ENCODE peak calls at places on chromosomes 12 and 14, in four cellular contexts. K, P, C and W are unnamed samples.

GRCh38 chr12:96289067-96289466 is 94.9 kb downstream of the ELK3 start:
- DNase-seq in K (no peak), P (no peak), C (no peak), W (no peak)

GRCh38 chr14:29236848-29237247 is 470.3 kb downstream of the FOXG1 start:
- DNase-seq in K (no peak), P (no peak), C (no peak), W (no peak)

GRCh38 chr12:126781593-126781992 is 1485.4 kb upstream of the TMEM132C start:
- DNase-seq in K (no peak), P (no peak), C (no peak), W (no peak)

GRCh38 chr14:105187935-105188524 is 6.9 kb upstream of the NUDT14 start:
- DNase-seq in K (no peak), P (no peak), C (no peak), W (no peak)

GRCh38 chr14:93832665-93833064 is 44.4 kb upstream of the PRIMA1 start:
- DNase-seq in K (no peak), P (no peak), C (no peak), W (no peak)

GRCh38 chr14:65703996-65704395 is 291.5 kb downstream of the FUT8 start:
- DNase-seq in K (no peak), P (no peak), C (no peak), W (no peak)

GRCh38 chr12:106369624-106370346 is 12.2 kb downstream of the POLR3B start:
- DNase-seq in K (no peak), P (no peak), C (no peak), W (no peak)

GRCh38 chr14:62081956-62082355 is 319.7 kb downstream of the SNAPC1 start:
- DNase-seq in K (no peak), P (no peak), C (no peak), W (no peak)

GRCh38 chr12:39622306-39622705 is 2.7 kb upstream of the ABCD2 start:
- DNase-seq in K (no peak), P (no peak), C (no peak), W (no peak)

GRCh38 chr12:6915023-6915788 is 826 bp downstream of the ENO2 start:
- DNase-seq in K (no peak), P (peak; percentile 37), C (no peak), W (no peak)

GRCh38 chr12:30026621-30027234 is 243.0 kb upstream of the TMTC1 start:
- DNase-seq in K (no peak), P (no peak), C (no peak), W (no peak)

GRCh38 chr12:10718279-10718821 is 4.8 kb downstream of the YBX3 start:
- DNase-seq in K (no peak), P (no peak), C (no peak), W (no peak)

GRCh38 chr14:69605761-69606160 is 5.6 kb upstream of the SUSD6 start:
- DNase-seq in K (no peak), P (no peak), C (no peak), W (no peak)

GRCh38 chr12:128077917-128078298 is 189.1 kb upstream of the TMEM132C start:
- DNase-seq in K (no peak), P (no peak), C (no peak), W (no peak)

GRCh38 chr12:9694220-9694619 is 24.7 kb downstream of the CLEC2D start:
- DNase-seq in K (no peak), P (no peak), C (no peak), W (no peak)

GRCh38 chr14:55908071-55908470 is 210.1 kb upstream of the PELI2 start:
- DNase-seq in K (no peak), P (no peak), C (no peak), W (no peak)

GRCh38 chr12:98464155-98464554 is 51.2 kb upstream of the TMPO start:
- DNase-seq in K (no peak), P (no peak), C (no peak), W (no peak)

GRCh38 chr12:48002773-48003218 is 1.5 kb downstream of the COL2A1 start:
- DNase-seq in K (no peak), P (no peak), C (no peak), W (no peak)

GRCh38 chr12:124388679-124389536 is 94.0 kb downstream of the RFLNA start:
- DNase-seq in K (peak; percentile 79), P (peak; percentile 85), C (peak; percentile 95), W (peak; percentile 93)

GRCh38 chr14:104223101-104223809 is 84.9 kb downstream of the KIF26A start:
- DNase-seq in K (no peak), P (no peak), C (no peak), W (no peak)

GRCh38 chr14:92546347-92547053 is 32.9 kb downstream of the RIN3 start:
- DNase-seq in K (no peak), P (no peak), C (no peak), W (no peak)

GRCh38 chr14:81990312-81990761 is 456.7 kb upstream of the SEL1L start:
- DNase-seq in K (peak; percentile 33), P (peak; percentile 69), C (peak; percentile 67), W (peak; percentile 18)

GRCh38 chr12:2057041-2057792 is 4.4 kb downstream of the CACNA1C start:
- DNase-seq in K (peak; percentile 56), P (peak; percentile 63), C (peak; percentile 81), W (peak; percentile 75)

GRCh38 chr12:71269199-71269598 is 111.4 kb upstream of the TSPAN8 start:
- DNase-seq in K (no peak), P (no peak), C (no peak), W (no peak)

GRCh38 chr14:78530078-78530477 is 359.9 kb downstream of the NRXN3 start:
- DNase-seq in K (no peak), P (no peak), C (no peak), W (no peak)

GRCh38 chr12:46661161-46661845 is 164.5 kb downstream of the SLC38A4 start:
- DNase-seq in K (peak; percentile 77), P (peak; percentile 73), C (no peak), W (no peak)

GRCh38 chr12:75289678-75290200 is 40.4 kb downstream of the CAPS2 start:
- DNase-seq in K (no peak), P (no peak), C (no peak), W (no peak)

GRCh38 chr14:106268013-106268727 is 741.8 kb downstream of the TMEM121 start:
- DNase-seq in K (no peak), P (no peak), C (peak; percentile 68), W (no peak)

GRCh38 chr14:89728964-89729363 is 225.6 kb downstream of the EFCAB11 start:
- DNase-seq in K (no peak), P (no peak), C (no peak), W (no peak)

GRCh38 chr14:65103150-65103760 is 938 bp upstream of the MAX start:
- DNase-seq in K (peak; percentile 24), P (no peak), C (no peak), W (no peak)

GRCh38 chr12:77005699-77006098 is 59.7 kb downstream of the E2F7 start:
- DNase-seq in K (no peak), P (no peak), C (no peak), W (no peak)

GRCh38 chr12:95204141-95204866 is 13.0 kb downstream of the FGD6 start:
- DNase-seq in K (no peak), P (peak; percentile 38), C (peak; percentile 74), W (no peak)
- H3K4me1 ChIP-seq in K (peaks cover 7% of the 10 kb centered on the region), P (peaks cover 20% of the 10 kb centered on the region), C (peaks cover 10% of the 10 kb centered on the region), W (peaks cover 55% of the 10 kb centered on the region)

GRCh38 chr12:5476356-5476755 is 44.4 kb downstream of the NTF3 start:
- DNase-seq in K (no peak), P (no peak), C (no peak), W (no peak)
- H3K27me3 ChIP-seq in K (peaks cover 2% of the 10 kb centered on the region), P (no peaks in the 10 kb centered on the region), C (no peaks in the 10 kb centered on the region), W (no peaks in the 10 kb centered on the region)

GRCh38 chr14:68521952-68522509 is 270.8 kb downstream of the ZFP36L1 start:
- DNase-seq in K (no peak), P (no peak), C (no peak), W (no peak)
- H3K4me1 ChIP-seq in K (peaks cover 69% of the 10 kb centered on the region), P (peaks cover 63% of the 10 kb centered on the region), C (peaks cover 19% of the 10 kb centered on the region), W (peaks cover 66% of the 10 kb centered on the region)

GRCh38 chr12:22377731-22378496 is 43.4 kb upstream of the ST8SIA1 start:
- DNase-seq in K (no peak), P (no peak), C (no peak), W (no peak)

GRCh38 chr12:22374499-22374898 is 40.0 kb upstream of the ST8SIA1 start:
- DNase-seq in K (no peak), P (no peak), C (no peak), W (no peak)

GRCh38 chr12:22372277-22372837 is 37.9 kb upstream of the ST8SIA1 start:
- DNase-seq in K (no peak), P (no peak), C (no peak), W (no peak)
- H3K27me3 ChIP-seq in K (no peaks in the 10 kb centered on the region), P (no peaks in the 10 kb centered on the region), C (no peaks in the 10 kb centered on the region), W (no peaks in the 10 kb centered on the region)

GRCh38 chr12:105235747-105236476 is at the start of gene APPL2:
- DNase-seq in K (peak; percentile 83), P (peak; percentile 74), C (peak; percentile 94), W (peak; percentile 96)
- H3K4me1 ChIP-seq in K (peaks cover 59% of the 10 kb centered on the region), P (peaks cover 23% of the 10 kb centered on the region), C (peaks cover 15% of the 10 kb centered on the region), W (peaks cover 43% of the 10 kb centered on the region)

DNA sequence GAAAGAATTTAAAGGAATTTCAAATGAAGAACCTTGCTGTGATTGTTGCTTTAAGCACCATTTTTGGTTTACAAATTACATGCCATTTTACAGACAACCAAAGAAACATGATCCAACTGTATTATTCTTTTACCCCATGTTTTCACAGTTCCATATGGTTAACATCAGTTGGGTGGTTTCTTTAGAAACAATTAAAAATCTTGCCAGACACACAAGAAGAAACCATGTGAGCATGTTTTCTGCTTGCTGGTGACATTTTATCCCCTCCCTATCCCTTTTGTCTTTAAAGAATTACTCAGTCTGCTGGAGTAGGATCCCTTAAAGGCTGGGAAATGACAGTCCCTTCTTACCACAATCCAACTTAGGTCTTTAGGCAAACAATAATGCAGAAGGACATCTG is 121.8 kb upstream of the PLXNC1 start:
- DNase-seq in K (no peak), P (no peak), C (no peak), W (no peak)
- H3K27me3 ChIP-seq in K (no peaks in the 10 kb centered on the region), P (no peaks in the 10 kb centered on the region), C (no peaks in the 10 kb centered on the region), W (no peaks in the 10 kb centered on the region)

DNA sequence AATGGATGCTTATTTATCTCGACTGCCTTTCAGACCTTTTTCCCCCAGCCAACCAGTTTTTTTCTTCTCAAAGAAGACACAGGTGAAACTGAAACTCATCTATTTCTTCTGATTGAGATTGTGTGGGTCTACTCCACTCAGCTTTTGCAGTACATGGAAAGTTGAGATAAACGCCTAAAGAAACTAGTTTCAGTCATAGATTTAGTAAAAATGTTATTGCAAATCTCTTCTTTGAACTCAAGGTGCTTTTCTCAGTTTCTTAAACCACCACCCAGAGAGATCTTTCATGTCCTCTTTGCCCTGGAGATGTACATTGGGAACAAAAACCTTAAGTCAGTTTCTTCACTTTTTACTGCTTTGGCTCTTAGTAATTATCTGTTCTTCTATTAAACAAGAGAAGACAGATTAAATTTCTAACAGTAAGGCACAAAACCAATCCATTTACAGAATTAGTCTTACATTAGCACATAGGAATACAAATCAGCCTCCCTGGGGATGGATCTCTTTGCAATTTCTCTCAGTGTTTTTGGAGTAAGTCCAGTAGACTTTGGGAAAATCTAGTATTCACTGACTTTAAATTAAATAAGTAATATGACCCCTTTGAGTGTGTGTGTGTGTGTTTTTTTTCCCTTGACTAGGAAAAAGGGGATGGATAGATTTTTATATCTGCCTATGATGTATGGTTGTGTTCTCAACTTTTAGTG is 11.6 kb downstream of the FBXW8 start:
- DNase-seq in K (no peak), P (no peak), C (no peak), W (no peak)
- H3K4me1 ChIP-seq in K (peaks cover 39% of the 10 kb centered on the region), P (peaks cover 9% of the 10 kb centered on the region), C (peaks cover 8% of the 10 kb centered on the region), W (peaks cover 16% of the 10 kb centered on the region)

GRCh38 chr12:113735146-113735545 is 231.0 kb downstream of the RBM19 start:
- DNase-seq in K (no peak), P (no peak), C (no peak), W (no peak)

GRCh38 chr12:113742801-113743200 is 223.3 kb downstream of the RBM19 start:
- DNase-seq in K (no peak), P (no peak), C (no peak), W (no peak)

GRCh38 chr12:113744802-113745395 is 221.2 kb downstream of the RBM19 start:
- DNase-seq in K (no peak), P (no peak), C (no peak), W (no peak)

GRCh38 chr12:113740699-113741098 is 225.4 kb downstream of the RBM19 start:
- DNase-seq in K (no peak), P (no peak), C (no peak), W (no peak)
- H3K27me3 ChIP-seq in K (no peaks in the 10 kb centered on the region), P (no peaks in the 10 kb centered on the region), C (no peaks in the 10 kb centered on the region), W (no peaks in the 10 kb centered on the region)